ENCODE peak calls at places on chromosomes 12 and 14, in seven cellular contexts. One of them, this sample, is unnamed.

GRCh38 chr14:71289536-71289935 is 382.3 kb downstream of the PCNX1 start:
- DNase-seq in endothelial cell: no peak
- DNase-seq in heart left ventricle: no peak
- DNase-seq in lower leg skin: no peak
- DNase-seq in A549: no peak
- DNase-seq in OCI-LY7: peak; percentile 70
- DNase-seq in thoracic aorta: no peak
- DNase-seq in this sample: peak; percentile 32

GRCh38 chr12:3542911-3543310 is 51.9 kb downstream of the PRMT8 start:
- DNase-seq in endothelial cell: no peak
- DNase-seq in heart left ventricle: no peak
- DNase-seq in lower leg skin: no peak
- DNase-seq in A549: no peak
- DNase-seq in OCI-LY7: no peak
- DNase-seq in thoracic aorta: no peak
- DNase-seq in this sample: no peak

GRCh38 chr12:83827193-83827592 is 1085.4 kb downstream of the SLC6A15 start:
- DNase-seq in endothelial cell: no peak
- DNase-seq in heart left ventricle: peak; percentile 20
- DNase-seq in lower leg skin: no peak
- DNase-seq in A549: no peak
- DNase-seq in OCI-LY7: no peak
- DNase-seq in thoracic aorta: no peak
- DNase-seq in this sample: no peak

GRCh38 chr14:75123991-75124390 is 2.9 kb downstream of the NEK9 start:
- DNase-seq in endothelial cell: peak; percentile 22
- DNase-seq in heart left ventricle: no peak
- DNase-seq in lower leg skin: no peak
- DNase-seq in A549: peak; percentile 69
- DNase-seq in OCI-LY7: no peak
- DNase-seq in thoracic aorta: no peak
- DNase-seq in this sample: no peak

GRCh38 chr12:666066-666465 is 2.8 kb upstream of the NINJ2 start:
- DNase-seq in endothelial cell: no peak
- DNase-seq in heart left ventricle: no peak
- DNase-seq in lower leg skin: no peak
- DNase-seq in A549: no peak
- DNase-seq in OCI-LY7: no peak
- DNase-seq in thoracic aorta: no peak
- DNase-seq in this sample: no peak

GRCh38 chr14:64515053-64515452 is 10.5 kb downstream of the ZBTB1 start:
- DNase-seq in endothelial cell: no peak
- DNase-seq in heart left ventricle: no peak
- DNase-seq in lower leg skin: no peak
- DNase-seq in A549: no peak
- DNase-seq in OCI-LY7: no peak
- DNase-seq in thoracic aorta: no peak
- DNase-seq in this sample: no peak

GRCh38 chr14:61578745-61579144 is 116.6 kb upstream of the HIF1A start:
- DNase-seq in endothelial cell: no peak
- DNase-seq in heart left ventricle: no peak
- DNase-seq in lower leg skin: no peak
- DNase-seq in A549: no peak
- DNase-seq in OCI-LY7: no peak
- DNase-seq in thoracic aorta: no peak
- DNase-seq in this sample: no peak

GRCh38 chr14:67987596-67987995 is 168.0 kb downstream of the RAD51B start:
- DNase-seq in endothelial cell: no peak
- DNase-seq in heart left ventricle: no peak
- DNase-seq in lower leg skin: no peak
- DNase-seq in A549: no peak
- DNase-seq in OCI-LY7: no peak
- DNase-seq in thoracic aorta: no peak
- DNase-seq in this sample: no peak

GRCh38 chr14:69712637-69713088 is 54.3 kb upstream of the SRSF5 start:
- DNase-seq in endothelial cell: no peak
- DNase-seq in heart left ventricle: peak; percentile 69
- DNase-seq in lower leg skin: no peak
- DNase-seq in A549: no peak
- DNase-seq in OCI-LY7: no peak
- DNase-seq in thoracic aorta: no peak
- DNase-seq in this sample: no peak

GRCh38 chr14:99040047-99040446 is 231.9 kb downstream of the BCL11B start:
- DNase-seq in endothelial cell: no peak
- DNase-seq in heart left ventricle: no peak
- DNase-seq in lower leg skin: no peak
- DNase-seq in A549: no peak
- DNase-seq in OCI-LY7: no peak
- DNase-seq in thoracic aorta: no peak
- DNase-seq in this sample: no peak

GRCh38 chr12:19572920-19573558 is 133.7 kb downstream of the AEBP2 start:
- DNase-seq in endothelial cell: peak; percentile 43
- DNase-seq in heart left ventricle: no peak
- DNase-seq in lower leg skin: no peak
- DNase-seq in A549: no peak
- DNase-seq in OCI-LY7: peak; percentile 61
- DNase-seq in thoracic aorta: no peak
- DNase-seq in this sample: peak; percentile 25

GRCh38 chr12:106801830-106802561 is 27.5 kb downstream of the RIC8B start:
- DNase-seq in endothelial cell: no peak
- DNase-seq in heart left ventricle: no peak
- DNase-seq in lower leg skin: no peak
- DNase-seq in A549: no peak
- DNase-seq in OCI-LY7: no peak
- DNase-seq in thoracic aorta: no peak
- DNase-seq in this sample: no peak

GRCh38 chr14:54653764-54654469 is 87.0 kb downstream of the SAMD4A start:
- DNase-seq in endothelial cell: peak; percentile 48
- DNase-seq in heart left ventricle: peak; percentile 67
- DNase-seq in lower leg skin: peak; percentile 63
- DNase-seq in A549: peak; percentile 19
- DNase-seq in OCI-LY7: no peak
- DNase-seq in thoracic aorta: no peak
- DNase-seq in this sample: no peak

GRCh38 chr12:110756611-110757010 is 13.9 kb upstream of the PPP1CC start:
- DNase-seq in endothelial cell: no peak
- DNase-seq in heart left ventricle: no peak
- DNase-seq in lower leg skin: no peak
- DNase-seq in A549: no peak
- DNase-seq in OCI-LY7: no peak
- DNase-seq in thoracic aorta: no peak
- DNase-seq in this sample: no peak

GRCh38 chr14:23362200-23362599 is 2.8 kb downstream of the EFS start:
- DNase-seq in endothelial cell: no peak
- DNase-seq in heart left ventricle: no peak
- DNase-seq in lower leg skin: no peak
- DNase-seq in A549: no peak
- DNase-seq in OCI-LY7: no peak
- DNase-seq in thoracic aorta: no peak
- DNase-seq in this sample: no peak

GRCh38 chr12:83573676-83574075 is 887.0 kb downstream of the TMTC2 start:
- DNase-seq in endothelial cell: no peak
- DNase-seq in heart left ventricle: no peak
- DNase-seq in lower leg skin: peak; percentile 45
- DNase-seq in A549: peak; percentile 13
- DNase-seq in OCI-LY7: no peak
- DNase-seq in thoracic aorta: no peak
- DNase-seq in this sample: no peak

GRCh38 chr12:100758083-100758482 is 36.5 kb upstream of the ANO4 start:
- DNase-seq in endothelial cell: no peak
- DNase-seq in heart left ventricle: no peak
- DNase-seq in lower leg skin: no peak
- DNase-seq in A549: no peak
- DNase-seq in OCI-LY7: no peak
- DNase-seq in thoracic aorta: no peak
- DNase-seq in this sample: no peak

GRCh38 chr14:29191092-29191491 is 424.5 kb downstream of the FOXG1 start:
- DNase-seq in endothelial cell: no peak
- DNase-seq in heart left ventricle: no peak
- DNase-seq in lower leg skin: no peak
- DNase-seq in A549: no peak
- DNase-seq in OCI-LY7: no peak
- DNase-seq in thoracic aorta: no peak
- DNase-seq in this sample: no peak

GRCh38 chr14:104913413-104913812 is 11.3 kb upstream of the PLD4 start:
- DNase-seq in endothelial cell: no peak
- DNase-seq in heart left ventricle: no peak
- DNase-seq in lower leg skin: no peak
- DNase-seq in A549: no peak
- DNase-seq in OCI-LY7: no peak
- DNase-seq in thoracic aorta: no peak
- DNase-seq in this sample: no peak

GRCh38 chr12:65903680-65904403 is 79.6 kb downstream of the HMGA2 start:
- DNase-seq in endothelial cell: no peak
- DNase-seq in heart left ventricle: no peak
- DNase-seq in lower leg skin: no peak
- DNase-seq in A549: no peak
- DNase-seq in OCI-LY7: no peak
- DNase-seq in thoracic aorta: no peak
- DNase-seq in this sample: no peak

GRCh38 chr12:48050174-48050573 is 45.9 kb upstream of the COL2A1 start:
- DNase-seq in endothelial cell: no peak
- DNase-seq in heart left ventricle: no peak
- DNase-seq in lower leg skin: no peak
- DNase-seq in A549: no peak
- DNase-seq in OCI-LY7: no peak
- DNase-seq in thoracic aorta: no peak
- DNase-seq in this sample: no peak

DNA sequence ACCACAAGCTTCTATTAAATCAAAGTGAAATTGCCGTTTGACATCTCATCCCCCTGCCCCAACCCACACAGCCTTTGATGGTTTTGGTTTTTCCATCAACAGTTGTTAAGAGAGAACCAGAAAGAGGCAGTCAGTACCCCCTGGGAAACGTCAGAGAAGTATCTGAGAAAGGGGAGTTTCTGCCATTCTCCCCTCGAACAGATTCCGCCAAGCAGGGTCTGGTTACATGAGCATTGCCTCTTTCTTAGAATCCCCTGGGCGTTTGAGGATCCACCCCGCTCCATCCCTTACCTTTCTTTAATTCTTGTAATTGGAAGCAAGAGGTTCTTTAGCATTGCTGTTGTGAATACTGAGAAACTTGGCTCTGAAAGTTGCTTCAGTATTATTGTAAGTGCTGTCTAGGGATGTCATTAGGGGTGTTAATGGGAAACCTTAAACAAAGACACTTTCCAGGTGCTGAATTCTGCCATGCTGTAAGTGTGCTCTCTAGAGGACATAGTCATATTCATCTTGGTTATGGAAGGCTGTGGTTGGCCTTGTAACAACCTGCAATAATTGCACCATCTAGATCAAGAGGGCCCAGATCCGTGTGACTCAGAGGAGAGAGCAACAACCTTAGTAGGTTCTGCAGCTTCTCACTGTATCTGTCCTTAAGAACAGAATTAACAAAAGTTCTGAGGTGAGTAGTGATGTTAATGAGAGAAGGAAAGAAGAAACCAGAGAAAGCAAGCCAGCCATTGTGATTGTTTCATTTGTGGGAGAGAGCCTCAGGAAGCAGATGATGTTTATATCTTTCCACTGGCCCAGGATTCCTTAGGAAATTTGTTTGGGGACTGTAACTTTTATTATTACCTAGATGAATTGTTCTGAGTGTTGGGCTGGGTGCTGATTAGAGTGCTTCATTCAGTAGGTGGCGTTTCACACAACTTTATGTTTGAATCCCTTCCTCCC is 8.9 kb downstream of the TMBIM6 start:
- DNase-seq in endothelial cell: no peak
- DNase-seq in heart left ventricle: no peak
- DNase-seq in lower leg skin: no peak
- DNase-seq in A549: no peak
- DNase-seq in OCI-LY7: peak; percentile 44
- DNase-seq in thoracic aorta: no peak
- DNase-seq in this sample: no peak
- TF ChIP-seq CTCF in endothelial cell: no peak
- TF ChIP-seq CTCF in heart left ventricle: no peak
- TF ChIP-seq CTCF in lower leg skin: no peak
- TF ChIP-seq CTCF in A549: no peak
- TF ChIP-seq CTCF in OCI-LY7: peak; percentile 60
- TF ChIP-seq CTCF in thoracic aorta: no peak
- TF ChIP-seq CTCF in this sample: no peak

DNA sequence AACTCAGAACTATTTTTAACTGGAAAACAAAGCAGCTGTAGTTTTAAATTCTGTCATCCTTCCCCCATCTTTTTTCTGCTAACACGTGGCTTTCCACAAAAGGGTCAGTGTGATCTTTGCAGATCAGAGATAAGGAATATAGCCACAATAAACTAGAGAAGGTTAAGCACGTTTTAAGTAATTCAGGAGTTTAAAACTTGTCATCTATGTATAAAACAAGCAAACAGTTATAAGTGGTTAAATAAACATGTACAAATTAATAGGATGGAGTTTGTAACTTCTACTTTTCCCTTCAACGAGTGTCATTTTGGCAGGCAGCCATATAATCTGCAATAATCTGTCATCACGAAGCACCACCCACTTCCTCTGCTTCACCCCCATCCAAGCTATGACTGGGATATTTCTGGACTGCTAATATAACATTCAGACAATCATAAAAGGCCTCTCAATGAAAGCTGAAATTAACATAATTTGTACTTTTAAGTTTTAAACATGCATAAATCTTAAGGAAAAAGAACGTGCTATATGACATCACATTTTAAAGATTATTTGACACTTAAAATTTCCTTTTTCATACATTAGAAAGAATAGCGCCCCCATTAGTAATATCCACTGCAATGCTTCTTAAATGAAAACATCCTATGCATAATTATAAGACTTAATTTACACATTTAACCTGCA is 15.2 kb downstream of the TAOK3 start:
- DNase-seq in endothelial cell: no peak
- DNase-seq in heart left ventricle: no peak
- DNase-seq in lower leg skin: peak; percentile 51
- DNase-seq in A549: peak; percentile 56
- DNase-seq in OCI-LY7: peak; percentile 80
- DNase-seq in thoracic aorta: no peak
- DNase-seq in this sample: peak; percentile 50
- TF ChIP-seq CTCF in endothelial cell: peak; percentile 19
- TF ChIP-seq CTCF in heart left ventricle: no peak
- TF ChIP-seq CTCF in lower leg skin: no peak
- TF ChIP-seq CTCF in A549: peak; percentile 39
- TF ChIP-seq CTCF in OCI-LY7: peak; percentile 88
- TF ChIP-seq CTCF in thoracic aorta: no peak
- TF ChIP-seq CTCF in this sample: no peak

DNA sequence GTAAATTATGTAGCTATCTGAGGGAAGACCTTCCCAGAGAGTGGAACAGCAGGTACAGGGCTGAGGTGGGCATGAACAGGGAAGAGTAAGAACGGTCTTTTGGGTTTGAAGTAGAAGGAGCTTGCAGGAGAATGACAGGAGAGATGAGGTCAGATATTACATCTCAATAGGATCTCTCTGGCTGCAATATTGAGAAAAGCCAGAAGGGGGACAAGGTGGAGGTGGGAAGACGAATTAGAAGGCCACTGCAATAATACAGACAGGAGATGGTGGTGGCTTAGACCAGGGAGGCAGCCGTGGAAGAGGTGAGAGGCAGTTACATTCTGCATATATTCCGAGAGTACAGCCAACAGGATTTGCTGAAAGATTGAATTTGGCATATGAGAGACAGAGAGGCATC is 310.2 kb downstream of the APAF1 start:
- DNase-seq in endothelial cell: peak; percentile 65
- DNase-seq in heart left ventricle: no peak
- DNase-seq in lower leg skin: no peak
- DNase-seq in A549: peak; percentile 28
- DNase-seq in OCI-LY7: peak; percentile 49
- DNase-seq in thoracic aorta: no peak
- DNase-seq in this sample: peak; percentile 28
- TF ChIP-seq CTCF in endothelial cell: peak; percentile 73
- TF ChIP-seq CTCF in heart left ventricle: no peak
- TF ChIP-seq CTCF in lower leg skin: no peak
- TF ChIP-seq CTCF in A549: peak; percentile 30
- TF ChIP-seq CTCF in OCI-LY7: peak; percentile 71
- TF ChIP-seq CTCF in thoracic aorta: no peak
- TF ChIP-seq CTCF in this sample: peak; percentile 53

GRCh38 chr12:11581179-11581755 is 68.2 kb upstream of the ETV6 start:
- DNase-seq in endothelial cell: peak; percentile 61
- DNase-seq in heart left ventricle: peak; percentile 44
- DNase-seq in lower leg skin: peak; percentile 74
- DNase-seq in A549: peak; percentile 43
- DNase-seq in OCI-LY7: peak; percentile 86
- DNase-seq in thoracic aorta: no peak
- DNase-seq in this sample: peak; percentile 33
- TF ChIP-seq CTCF in endothelial cell: peak; percentile 92
- TF ChIP-seq CTCF in heart left ventricle: peak; percentile 75
- TF ChIP-seq CTCF in lower leg skin: no peak
- TF ChIP-seq CTCF in A549: peak; percentile 90
- TF ChIP-seq CTCF in OCI-LY7: peak; percentile 82
- TF ChIP-seq CTCF in thoracic aorta: peak; percentile 75
- TF ChIP-seq CTCF in this sample: peak; percentile 26

This sample was measured in GM20000.